ENCODE peak calls at places on chromosomes 1 and 21, in ten cellular contexts. N, E, B, X, A, Y, U, I, G and C are unnamed samples.

GRCh38 chr1:157948547-157949152 is 44.8 kb upstream of the KIRREL1 start:
- DNase-seq in A (no peak), Y (no peak), X (peak; percentile 42), I (no peak), U (peak; percentile 31), N (peak; percentile 54), E (no peak), G (no peak), B (peak; percentile 13), C (no peak)

GRCh38 chr1:97378596-97378995 is 542.2 kb downstream of the DPYD start:
- DNase-seq in Y (no peak), G (no peak), I (no peak), B (no peak), E (no peak), N (no peak), X (peak; percentile 59), U (no peak), A (no peak), C (no peak)

GRCh38 chr1:93907718-93908117 is 1.5 kb downstream of the GCLM start:
- DNase-seq in Y (no peak), E (peak; percentile 29), X (peak; percentile 54), A (no peak), I (peak; percentile 64), G (no peak), B (peak; percentile 10), N (no peak), U (peak; percentile 43), C (no peak)

GRCh38 chr1:9651565-9652378 is at the start of gene PIK3CD:
- DNase-seq in I (peak; percentile 43), A (no peak), G (no peak), E (no peak), Y (no peak), N (peak; percentile 71), X (peak; percentile 57), B (no peak), U (peak; percentile 53), C (no peak)

GRCh38 chr1:229579101-229579651 is 20.7 kb upstream of the ABCB10 start:
- DNase-seq in I (peak; percentile 40), N (no peak), U (peak; percentile 74), Y (peak; percentile 24), B (peak; percentile 45), A (no peak), E (peak; percentile 23), G (peak; percentile 72), X (peak; percentile 24), C (no peak)

GRCh38 chr1:151051356-151052009 is 3.9 kb downstream of the C1orf56 start:
- DNase-seq in N (no peak), X (no peak), I (no peak), Y (no peak), G (no peak), E (no peak), A (no peak), U (no peak), B (no peak), C (no peak)

GRCh38 chr21:22679207-22679606 is 1681.0 kb downstream of the NCAM2 start:
- DNase-seq in X (no peak), N (no peak), B (no peak), A (no peak), G (no peak), Y (no peak), E (no peak), I (no peak), U (no peak), C (no peak)

GRCh38 chr1:171783816-171784530 is 2.5 kb downstream of the METTL13 start:
- DNase-seq in Y (no peak), I (no peak), U (no peak), N (no peak), A (no peak), E (no peak), G (no peak), X (no peak), B (no peak), C (no peak)

DNA sequence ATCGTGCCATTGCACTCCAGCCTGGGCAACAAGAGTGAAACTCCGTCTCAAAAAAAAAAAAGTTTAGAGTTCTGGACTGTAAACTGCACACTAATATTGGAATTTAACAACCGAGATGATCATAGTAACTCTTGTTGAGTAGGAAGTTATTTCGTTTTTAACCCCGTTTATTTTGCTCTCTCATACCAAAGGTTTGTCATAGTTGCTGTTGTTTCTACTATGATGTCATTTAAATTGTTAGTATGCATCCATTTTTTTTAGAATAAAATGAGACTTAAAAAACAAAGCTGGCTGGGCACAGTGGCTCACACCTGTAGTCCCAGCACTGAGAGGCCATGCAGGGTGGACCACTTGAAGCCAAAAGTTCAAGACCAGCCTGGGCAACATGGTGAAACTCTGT is 49.3 kb downstream of the DOP1B start:
- DNase-seq in Y (no peak), B (no peak), E (no peak), N (no peak), G (no peak), I (no peak), A (no peak), U (no peak), X (peak; percentile 66), C (no peak)
- H3K27ac ChIP-seq in Y (no peak overlapping the region), B (no peak overlapping the region), E (no peak overlapping the region), N (no peak overlapping the region), G (no peak overlapping the region), I (no peak overlapping the region), A (no peak overlapping the region), U (no peak overlapping the region), X (no peak overlapping the region), C (no peak overlapping the region)

GRCh38 chr1:54487571-54488050 is 60.4 kb upstream of the ACOT11 start:
- DNase-seq in I (peak; percentile 53), X (no peak), B (no peak), E (peak; percentile 33), G (peak; percentile 67), U (peak; percentile 52), Y (no peak), A (no peak), N (peak; percentile 53), C (no peak)

GRCh38 chr1:54489627-54490240 is 58.3 kb upstream of the ACOT11 start:
- DNase-seq in G (no peak), A (no peak), X (no peak), Y (no peak), B (no peak), N (no peak), U (no peak), I (no peak), E (no peak), C (no peak)

GRCh38 chr1:54486864-54487263 is 61.2 kb upstream of the ACOT11 start:
- DNase-seq in Y (no peak), N (peak; percentile 58), A (no peak), U (no peak), X (no peak), E (no peak), G (no peak), I (no peak), B (peak; percentile 23), C (no peak)

GRCh38 chr1:54488831-54489626 is 59.0 kb upstream of the ACOT11 start:
- DNase-seq in B (peak; percentile 58), G (peak; percentile 83), U (peak; percentile 83), N (peak; percentile 85), A (peak; percentile 72), I (peak; percentile 83), Y (peak; percentile 89), E (peak; percentile 92), X (peak; percentile 49), C (no peak)

DNA sequence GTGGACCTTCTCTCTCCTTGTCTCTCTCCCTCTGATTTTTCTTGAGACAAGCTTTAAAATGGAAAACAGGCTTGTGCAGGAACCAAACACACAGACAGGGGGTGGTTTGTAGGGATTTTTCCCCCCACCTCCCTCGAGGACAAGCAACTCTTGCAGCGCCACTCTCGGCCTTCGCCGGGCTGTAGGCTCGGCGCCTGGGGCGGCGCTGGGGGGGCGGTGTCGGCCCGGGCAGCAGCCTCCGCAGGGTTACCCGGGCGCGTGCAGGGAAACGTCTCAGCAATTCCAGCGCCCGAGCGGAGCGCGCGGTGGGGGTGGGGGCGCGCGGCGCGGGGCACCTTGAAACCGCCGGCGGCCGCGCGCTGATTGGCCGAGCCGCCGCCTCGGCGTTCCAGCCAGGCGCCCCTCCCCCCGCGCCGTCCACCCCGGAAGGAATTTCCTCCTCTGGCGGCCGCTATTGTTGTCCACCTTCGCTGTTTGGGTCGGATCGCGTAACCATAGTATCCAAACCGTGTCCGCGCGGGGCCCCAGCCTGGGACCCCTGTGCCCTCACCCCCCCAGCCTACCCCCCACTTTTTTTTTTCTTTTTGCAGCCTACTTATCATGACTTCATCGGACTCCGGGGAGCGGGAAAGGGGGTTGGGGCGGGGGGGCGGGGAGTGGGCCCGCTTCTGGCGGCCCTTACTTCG is 59.8 kb upstream of the ACOT11 start:
- DNase-seq in A (peak; percentile 90), I (peak; percentile 92), Y (peak; percentile 95), X (peak; percentile 80), N (peak; percentile 95), E (peak; percentile 96), U (peak; percentile 97), G (peak; percentile 97), B (peak; percentile 79), C (peak; percentile 24)
- TF ChIP-seq POLR2A in A (peak; percentile 46), I (no peak), Y (peak; percentile 55), X (no peak), N (no peak), E (peak; percentile 44), U (no peak), G (no peak), B (no peak), C (no peak)

GRCh38 chr1:25559996-25560395 is 16.6 kb downstream of the LDLRAP1 start:
- DNase-seq in X (no peak), B (no peak), N (no peak), E (no peak), Y (no peak), G (no peak), I (no peak), A (no peak), U (no peak), C (no peak)

GRCh38 chr1:25562101-25562927 is 18.9 kb downstream of the LDLRAP1 start:
- DNase-seq in N (peak; percentile 97), Y (no peak), X (no peak), G (no peak), U (no peak), I (no peak), A (no peak), E (no peak), B (peak; percentile 31), C (peak; percentile 37)

GRCh38 chr1:25562928-25563283 is 19.5 kb downstream of the LDLRAP1 start:
- DNase-seq in U (no peak), Y (no peak), N (no peak), B (no peak), E (no peak), I (no peak), G (no peak), X (no peak), A (no peak), C (no peak)

GRCh38 chr1:25560788-25561187 is 17.4 kb downstream of the LDLRAP1 start:
- DNase-seq in I (no peak), G (no peak), Y (no peak), X (no peak), U (no peak), N (no peak), E (no peak), A (no peak), B (no peak), C (no peak)

DNA sequence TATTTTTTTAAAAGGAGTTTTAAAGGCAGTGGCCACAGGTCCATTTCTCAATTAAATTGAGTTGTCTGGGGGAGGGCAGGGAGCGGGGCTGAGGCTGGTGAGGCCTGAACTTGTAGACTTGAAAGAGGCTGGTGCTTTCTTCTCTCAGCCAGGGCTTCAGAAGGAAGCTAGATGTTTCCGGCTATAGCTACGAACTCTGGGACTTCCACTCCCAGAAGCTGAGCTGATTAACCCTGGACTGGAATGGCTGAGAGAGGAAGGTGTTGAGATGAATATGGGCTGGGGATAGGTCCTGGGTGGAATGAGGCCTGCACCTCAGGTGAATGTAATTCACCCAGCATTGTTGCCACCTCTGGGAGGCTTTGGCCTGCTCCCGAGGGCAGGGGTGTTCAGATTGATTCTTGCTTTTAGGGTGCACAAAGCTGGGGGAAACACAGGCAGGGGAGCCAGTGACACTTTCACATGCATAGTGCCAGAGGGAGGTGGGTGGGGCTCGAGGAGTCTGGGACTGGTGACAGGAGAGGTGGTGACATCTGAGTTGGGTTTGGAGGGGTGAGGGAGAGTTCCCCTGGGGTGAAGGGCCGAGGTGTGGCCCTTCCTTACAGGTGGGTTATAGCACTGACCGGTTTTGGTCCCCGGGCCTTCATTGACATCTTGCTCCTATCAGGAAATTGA is 18.2 kb downstream of the LDLRAP1 start:
- DNase-seq in B (no peak), U (no peak), A (no peak), X (no peak), E (no peak), N (no peak), I (no peak), G (no peak), Y (no peak), C (no peak)
- H3K27ac ChIP-seq in B (no peak overlapping the region), U (no peak overlapping the region), A (peak overlapping the region; percentile 80), X (no peak overlapping the region), E (no peak overlapping the region), N (peak overlapping the region; percentile 68), I (no peak overlapping the region), G (no peak overlapping the region), Y (no peak overlapping the region), C (peak overlapping the region; percentile 62)

DNA sequence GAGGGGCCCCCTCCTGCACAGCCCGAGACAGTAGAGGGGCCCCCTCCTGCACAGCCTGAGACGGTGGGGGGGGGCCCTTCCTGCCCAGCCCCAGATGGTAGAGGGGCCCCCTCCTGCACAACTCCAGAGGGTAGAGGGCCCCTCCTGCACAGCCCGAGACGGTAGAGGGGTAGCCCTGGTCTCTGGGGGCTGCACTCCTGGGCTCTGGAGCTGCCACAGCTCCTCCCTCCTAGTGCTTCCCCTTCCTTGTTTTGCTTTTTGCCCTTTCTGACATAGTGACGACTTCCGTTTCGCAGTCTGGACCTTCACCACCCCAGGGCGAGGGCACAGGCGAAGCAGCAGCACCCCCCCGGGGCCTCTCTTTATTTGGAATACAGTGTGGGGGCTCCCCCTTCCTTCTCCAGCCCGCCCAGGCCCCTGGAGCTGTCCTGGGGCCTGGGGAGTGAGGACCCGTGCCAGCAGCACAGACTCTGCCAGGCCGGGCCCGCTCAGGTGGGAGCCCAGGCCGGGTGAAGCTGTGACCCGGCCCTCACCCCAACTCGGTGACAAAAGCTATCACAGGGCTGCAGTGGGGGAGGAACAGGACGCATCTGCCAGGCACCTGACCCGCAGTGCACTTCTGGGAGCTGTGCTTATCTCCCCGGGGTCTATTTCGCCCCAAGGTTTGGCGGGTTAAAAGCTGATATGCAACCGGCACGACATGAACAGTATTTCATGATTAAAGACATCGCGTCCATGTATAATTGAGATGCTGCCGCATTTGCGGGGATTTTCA is 1.1 kb upstream of the PRXL2B start:
- DNase-seq in A (peak; percentile 48), I (peak; percentile 78), Y (peak; percentile 65), B (peak; percentile 63), X (peak; percentile 24), N (peak; percentile 94), G (peak; percentile 88), E (peak; percentile 79), U (peak; percentile 86), C (peak; percentile 61)
- TF ChIP-seq POLR2A in A (peak; percentile 82), I (peak; percentile 83), Y (peak; percentile 71), B (no peak), X (no peak), N (peak; percentile 95), G (peak; percentile 58), E (peak; percentile 84), U (no peak), C (no peak)